ENCODE peak calls at places on chromosomes 4 and X, in seven cellular contexts. H, A, J, F, W, O and N are unnamed samples.

GRCh38 chr4:159946983-159947645 is 844.2 kb downstream of the RAPGEF2 start:
- DNase-seq in J (peak; percentile 80), H (peak; percentile 82), O (peak; percentile 62), F (peak; percentile 52), W (peak; percentile 69), A (peak; percentile 70), N (peak; percentile 75)

GRCh38 chr4:55545133-55545532 is 1.6 kb downstream of the CLOCK start:
- DNase-seq in H (peak; percentile 46), J (no peak), F (no peak), A (peak; percentile 28), O (peak; percentile 34), W (no peak), N (peak; percentile 31)

GRCh38 chr4:159837071-159837470 is 734.2 kb downstream of the RAPGEF2 start:
- DNase-seq in O (no peak), W (no peak), F (no peak), J (no peak), H (no peak), A (no peak), N (no peak)

GRCh38 chr4:15756361-15756861 is 21.7 kb upstream of the CD38 start:
- DNase-seq in J (no peak), A (peak; percentile 26), F (peak; percentile 67), W (peak; percentile 95), O (peak; percentile 33), H (no peak), N (no peak)

GRCh38 chr4:15479913-15480185 is 10.2 kb downstream of the CC2D2A start:
- DNase-seq in H (no peak), O (peak; percentile 75), J (peak; percentile 31), W (no peak), F (no peak), A (no peak), N (no peak)

GRCh38 chr4:186829740-186830449 is 106.2 kb upstream of the FAT1 start:
- DNase-seq in A (peak; percentile 82), H (no peak), O (no peak), W (peak; percentile 97), J (peak; percentile 47), F (no peak), N (no peak)

GRCh38 chrX:31333181-31333831 is 261.5 kb upstream of the FTHL17 start:
- DNase-seq in J (peak; percentile 38), F (no peak), W (no peak), A (no peak), H (no peak), O (peak; percentile 49), N (no peak)

GRCh38 chr4:8101213-8101781 is 57.3 kb downstream of the ABLIM2 start:
- DNase-seq in H (no peak), F (no peak), A (no peak), W (no peak), J (peak; percentile 65), O (peak; percentile 47), N (no peak)

GRCh38 chr4:145530662-145531061 is 49.0 kb downstream of the SMAD1 start:
- DNase-seq in H (no peak), W (no peak), A (no peak), F (peak; percentile 29), O (no peak), J (no peak), N (no peak)

GRCh38 chr4:148954011-148954749 is 512.0 kb upstream of the NR3C2 start:
- DNase-seq in H (peak; percentile 14), F (no peak), O (no peak), A (no peak), J (peak; percentile 22), W (no peak), N (no peak)

GRCh38 chrX:771536-771935 is 140.9 kb downstream of the SHOX start:
- DNase-seq in J (no peak), O (no peak), A (no peak), W (no peak), F (no peak), H (no peak), N (no peak)

GRCh38 chrX:132636080-132636479 is 147.2 kb upstream of the MBNL3 start:
- DNase-seq in F (no peak), A (no peak), O (peak; percentile 30), W (peak; percentile 32), H (peak; percentile 3), J (no peak), N (no peak)

GRCh38 chr4:108166441-108167315 is 2.1 kb downstream of the LEF1 start:
- DNase-seq in W (peak; percentile 72), A (no peak), J (peak; percentile 56), F (peak; percentile 79), O (no peak), H (peak; percentile 94), N (peak; percentile 85)

GRCh38 chr4:1674682-1675081 is 9.4 kb downstream of the FAM53A start:
- DNase-seq in A (no peak), F (no peak), O (no peak), J (no peak), H (no peak), W (no peak), N (no peak)

GRCh38 chr4:8131210-8131609 is 27.4 kb downstream of the ABLIM2 start:
- DNase-seq in J (no peak), H (no peak), O (no peak), A (no peak), W (no peak), F (peak; percentile 74), N (no peak)

GRCh38 chr4:139005774-139006173 is 9.8 kb upstream of the NOCT start:
- DNase-seq in J (no peak), H (no peak), O (no peak), F (no peak), A (no peak), W (no peak), N (no peak)

GRCh38 chr4:173091362-173091761 is 77.2 kb upstream of the GALNT7 start:
- DNase-seq in W (no peak), H (no peak), O (no peak), F (no peak), J (no peak), A (no peak), N (no peak)

GRCh38 chr4:152643153-152644035 is 36.4 kb downstream of the TMEM154 start:
- DNase-seq in J (no peak), F (peak; percentile 80), H (no peak), O (no peak), W (peak; percentile 55), A (no peak), N (no peak)

GRCh38 chr4:152635876-152636275 is 43.9 kb downstream of the TMEM154 start:
- DNase-seq in F (no peak), J (no peak), H (no peak), A (no peak), O (no peak), W (no peak), N (no peak)

GRCh38 chr4:152644130-152644529 is 35.7 kb downstream of the TMEM154 start:
- DNase-seq in F (peak; percentile 68), O (no peak), J (no peak), H (no peak), A (no peak), W (no peak), N (no peak)

DNA sequence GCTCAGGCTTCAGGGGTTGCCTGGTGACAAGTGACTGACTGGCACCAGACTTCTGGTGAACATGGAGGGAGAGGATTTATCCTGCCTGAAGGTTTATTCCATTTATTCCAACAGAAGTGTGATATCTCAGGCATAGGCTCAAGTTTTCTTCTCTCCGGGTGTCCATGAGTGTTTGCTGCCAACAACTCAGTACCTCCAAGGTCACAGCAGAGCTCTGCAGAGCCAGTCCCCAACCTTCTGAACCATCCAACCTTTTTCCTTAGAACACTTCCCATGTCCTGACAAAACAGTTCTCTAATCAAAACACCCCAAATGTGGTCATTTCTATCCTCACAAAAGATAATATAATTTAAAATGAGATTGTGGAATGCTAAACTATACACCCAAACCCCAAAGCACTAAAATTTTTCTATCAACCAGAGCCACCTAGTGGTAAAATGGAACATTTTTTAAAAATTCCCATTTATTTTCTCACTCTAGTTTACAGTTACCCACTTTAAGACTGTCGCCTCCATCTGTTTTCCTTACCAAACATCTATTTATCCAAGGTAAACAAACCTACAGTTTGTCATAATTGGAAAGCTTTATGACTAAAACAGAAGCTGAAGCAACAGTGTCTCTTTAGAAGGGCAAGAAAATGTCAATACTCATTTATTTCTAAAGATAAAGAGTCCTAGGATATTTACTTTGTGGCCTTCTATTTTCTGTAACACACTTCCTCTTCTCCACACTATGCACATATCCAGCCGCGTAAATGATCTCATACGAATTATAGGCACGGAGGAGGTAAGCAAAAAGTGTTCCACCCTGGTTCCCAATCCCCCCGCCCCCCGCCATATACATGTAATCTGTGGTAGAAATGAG is 39.5 kb downstream of the TMEM154 start:
- DNase-seq in J (peak; percentile 25), H (peak; percentile 57), O (peak; percentile 53), F (peak; percentile 44), W (peak; percentile 42), A (no peak), N (peak; percentile 19)
- TF ChIP-seq EZH2phosphoT487 in J (no peak), H (no peak), O (no peak), F (no peak), W (no peak), A (no peak), N (no peak)

GRCh38 chrX:25025615-25026014 is 9.8 kb upstream of the ARX start:
- DNase-seq in J (no peak), H (no peak), F (no peak), O (no peak), A (no peak), W (no peak), N (no peak)
- TF ChIP-seq EZH2phosphoT487 in J (no peak), H (no peak), F (no peak), O (no peak), A (no peak), W (no peak), N (no peak)

DNA sequence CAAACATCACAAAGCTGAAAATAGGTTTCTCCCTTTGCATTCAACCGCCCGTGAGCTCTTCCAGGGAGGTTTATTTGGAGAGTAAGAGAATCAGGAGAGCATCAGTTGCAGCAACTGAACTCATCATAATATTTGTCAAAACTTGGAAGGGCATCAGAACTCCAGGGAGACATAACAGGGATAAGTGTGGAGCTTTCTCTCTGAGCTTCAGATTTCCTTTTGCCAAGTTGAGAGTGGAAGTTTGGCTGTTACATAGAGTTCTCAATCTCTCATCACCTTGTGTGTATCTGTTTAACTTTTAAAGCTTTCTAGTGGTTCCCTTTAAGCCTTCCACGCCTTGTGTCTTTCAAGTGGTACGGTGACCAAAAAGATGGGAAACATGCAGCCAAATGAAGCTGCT is 18.8 kb downstream of the BMP3 start:
- DNase-seq in F (no peak), W (no peak), J (no peak), A (no peak), O (no peak), H (no peak), N (no peak)
- TF ChIP-seq EZH2phosphoT487 in F (no peak), W (no peak), J (no peak), A (no peak), O (no peak), H (no peak), N (no peak)

GRCh38 chr4:52243367-52243766 is 192.3 kb downstream of the SPATA18 start:
- DNase-seq in W (no peak), A (no peak), F (no peak), J (no peak), O (no peak), H (no peak), N (no peak)

GRCh38 chr4:52241916-52242315 is 190.8 kb downstream of the SPATA18 start:
- DNase-seq in A (no peak), J (no peak), H (no peak), W (no peak), F (no peak), O (no peak), N (no peak)

GRCh38 chr4:52244773-52245360 is 193.8 kb downstream of the SPATA18 start:
- DNase-seq in F (no peak), A (no peak), H (no peak), O (no peak), W (no peak), J (no peak), N (no peak)

GRCh38 chr4:52246834-52247233 is 195.7 kb downstream of the SPATA18 start:
- DNase-seq in J (no peak), F (no peak), A (no peak), H (no peak), O (no peak), W (no peak), N (no peak)

GRCh38 chr4:52244103-52244772 is 193.1 kb downstream of the SPATA18 start:
- DNase-seq in F (no peak), J (no peak), A (no peak), O (no peak), W (no peak), H (no peak), N (no peak)
- TF ChIP-seq EZH2phosphoT487 in F (no peak), J (no peak), A (no peak), O (no peak), W (no peak), H (no peak), N (no peak)